ENCODE peak calls at places on chromosomes 16 and 17, in seven cellular contexts. C is suprapubic skin, B is uterus, Z is transverse colon, U is testis, S is Peyer's patch, N is stomach. L is an unnamed sample.

GRCh38 chr17:83195330-83196087 is 116.1 kb downstream of the METRNL start:
- DNase-seq in C (peak; percentile 83), B (peak; percentile 36), Z (no peak), U (peak; percentile 25), S (no peak), N (peak; percentile 77), L (no peak)

GRCh38 chr17:62898239-62898864 is 67.7 kb upstream of the TANC2 start:
- DNase-seq in C (no peak), B (no peak), Z (no peak), U (peak; percentile 49), S (no peak), N (no peak), L (no peak)

GRCh38 chr16:57153841-57154240 is 32.0 kb downstream of the PSME3IP1 start:
- DNase-seq in C (no peak), B (no peak), Z (no peak), U (no peak), S (no peak), N (no peak), L (no peak)

GRCh38 chr17:40432864-40433528 is 10.3 kb upstream of the IGFBP4 start:
- DNase-seq in C (peak; percentile 26), B (peak; percentile 71), Z (peak; percentile 43), U (no peak), S (peak; percentile 29), N (peak; percentile 22), L (no peak)

GRCh38 chr16:49643429-49644142 is 212.3 kb downstream of the ZNF423 start:
- DNase-seq in C (peak; percentile 46), B (no peak), Z (no peak), U (no peak), S (no peak), N (no peak), L (no peak)

GRCh38 chr17:41140360-41141132 is at the start of gene KRTAP4-6:
- DNase-seq in C (no peak), B (no peak), Z (no peak), U (no peak), S (no peak), N (no peak), L (no peak)

GRCh38 chr16:81189100-81189664 is 49.3 kb upstream of the BCO1 start:
- DNase-seq in C (peak; percentile 92), B (peak; percentile 88), Z (peak; percentile 50), U (peak; percentile 87), S (peak; percentile 57), N (peak; percentile 69), L (peak; percentile 60)

GRCh38 chr16:12257926-12258561 is 281.5 kb downstream of the SNX29 start:
- DNase-seq in C (no peak), B (no peak), Z (peak; percentile 77), U (peak; percentile 31), S (peak; percentile 86), N (no peak), L (peak; percentile 88)

GRCh38 chr17:69575346-69575761 is 160.9 kb downstream of the MAP2K6 start:
- DNase-seq in C (no peak), B (no peak), Z (no peak), U (no peak), S (no peak), N (no peak), L (no peak)

GRCh38 chr17:82053556-82054263 is 2.0 kb downstream of the GPS1 start:
- DNase-seq in C (no peak), B (no peak), Z (no peak), U (no peak), S (no peak), N (no peak), L (no peak)

GRCh38 chr17:82053130-82053529 is 1.4 kb downstream of the GPS1 start:
- DNase-seq in C (no peak), B (no peak), Z (no peak), U (no peak), S (no peak), N (no peak), L (peak; percentile 47)

GRCh38 chr17:82050761-82051641 is 610 bp downstream of the RFNG start:
- DNase-seq in C (no peak), B (no peak), Z (no peak), U (no peak), S (no peak), N (no peak), L (peak; percentile 60)

GRCh38 chr17:82052638-82053059 is 951 bp downstream of the GPS1 start:
- DNase-seq in C (no peak), B (no peak), Z (no peak), U (no peak), S (no peak), N (no peak), L (no peak)

GRCh38 chr17:82051776-82052637 is at the start of the genes GPS1 and RFNG:
- DNase-seq in C (no peak), B (peak; percentile 73), Z (peak; percentile 87), U (peak; percentile 88), S (peak; percentile 90), N (peak; percentile 82), L (peak; percentile 83)
- H3K36me3 ChIP-seq in C (peaks cover 62% of the 10 kb centered on the region), B (no peaks in the 10 kb centered on the region), Z (no peaks in the 10 kb centered on the region), U (no peaks in the 10 kb centered on the region), S (peaks cover 66% of the 10 kb centered on the region), N (peaks cover 66% of the 10 kb centered on the region), L (no peaks in the 10 kb centered on the region)

DNA sequence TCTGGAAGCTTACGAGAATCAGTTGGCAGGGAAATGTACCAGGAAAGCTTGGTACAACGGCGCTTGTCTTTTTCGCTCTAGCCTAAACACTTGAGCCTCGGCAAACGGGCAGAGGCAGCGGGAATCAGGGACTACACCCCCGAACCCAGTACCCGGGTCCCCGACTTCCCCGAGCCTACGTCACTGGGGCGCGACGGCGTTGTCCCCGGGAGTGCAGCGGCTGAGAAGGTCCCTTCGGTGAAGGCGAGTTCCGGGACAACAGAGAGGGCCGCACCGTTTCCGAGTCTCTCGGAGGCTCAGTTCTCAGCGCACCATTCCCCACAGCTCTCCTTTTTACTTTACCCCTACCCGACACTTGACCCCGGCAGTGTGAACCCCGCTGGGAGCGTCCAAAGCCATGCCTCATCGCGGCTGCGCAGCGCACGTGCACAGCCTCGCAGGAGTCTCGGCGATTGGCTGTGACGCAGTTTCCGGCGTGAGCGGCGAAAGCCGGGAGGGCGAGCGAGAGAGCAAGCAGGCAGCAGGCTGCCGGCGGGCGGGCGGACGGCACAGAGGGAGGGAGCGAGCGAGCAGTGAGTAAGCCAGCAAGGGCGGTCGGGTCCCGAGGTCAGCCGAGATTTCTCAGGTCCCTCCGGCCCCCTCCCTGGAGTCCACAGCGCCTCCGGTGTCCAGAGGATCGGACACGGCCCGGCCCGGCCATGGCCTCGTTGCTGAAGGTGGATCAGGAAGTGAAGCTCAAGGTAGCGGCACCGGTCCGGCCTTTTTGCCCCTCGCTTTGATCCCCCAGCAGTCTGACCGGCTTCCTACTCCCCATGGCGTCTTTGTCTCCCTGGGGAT is at the start of gene PSME3:
- DNase-seq in C (peak; percentile 94), B (peak; percentile 87), Z (peak; percentile 93), U (peak; percentile 95), S (peak; percentile 95), N (peak; percentile 93), L (peak; percentile 94)
- TF ChIP-seq POLR2A in C (no peak), B (peak; percentile 92), Z (peak; percentile 96), U (peak; percentile 51), S (peak; percentile 93), N (peak; percentile 96), L (peak; percentile 92)

DNA sequence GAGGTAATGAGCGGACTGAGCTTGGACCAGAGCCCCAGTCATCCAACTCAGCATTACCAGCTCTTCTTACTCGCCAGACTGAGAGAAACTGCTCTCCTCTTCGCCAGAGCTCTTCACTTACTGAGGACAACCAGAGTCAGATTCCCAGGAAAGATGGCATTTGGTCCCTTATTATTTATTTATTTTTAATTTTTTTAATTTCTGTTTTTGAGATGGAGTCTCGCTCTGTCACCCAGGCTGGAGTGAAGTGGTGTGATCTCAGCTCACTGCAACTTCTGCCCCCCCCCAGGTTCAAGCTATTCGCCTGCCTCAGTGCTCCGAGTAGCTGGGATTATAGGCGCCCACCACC is 23.3 kb downstream of the DEXI start:
- DNase-seq in C (no peak), B (no peak), Z (no peak), U (no peak), S (no peak), N (no peak), L (no peak)
- TF ChIP-seq CTCF in C (no peak), B (no peak), Z (no peak), U (no peak), S (no peak), N (no peak), L (no peak)

DNA sequence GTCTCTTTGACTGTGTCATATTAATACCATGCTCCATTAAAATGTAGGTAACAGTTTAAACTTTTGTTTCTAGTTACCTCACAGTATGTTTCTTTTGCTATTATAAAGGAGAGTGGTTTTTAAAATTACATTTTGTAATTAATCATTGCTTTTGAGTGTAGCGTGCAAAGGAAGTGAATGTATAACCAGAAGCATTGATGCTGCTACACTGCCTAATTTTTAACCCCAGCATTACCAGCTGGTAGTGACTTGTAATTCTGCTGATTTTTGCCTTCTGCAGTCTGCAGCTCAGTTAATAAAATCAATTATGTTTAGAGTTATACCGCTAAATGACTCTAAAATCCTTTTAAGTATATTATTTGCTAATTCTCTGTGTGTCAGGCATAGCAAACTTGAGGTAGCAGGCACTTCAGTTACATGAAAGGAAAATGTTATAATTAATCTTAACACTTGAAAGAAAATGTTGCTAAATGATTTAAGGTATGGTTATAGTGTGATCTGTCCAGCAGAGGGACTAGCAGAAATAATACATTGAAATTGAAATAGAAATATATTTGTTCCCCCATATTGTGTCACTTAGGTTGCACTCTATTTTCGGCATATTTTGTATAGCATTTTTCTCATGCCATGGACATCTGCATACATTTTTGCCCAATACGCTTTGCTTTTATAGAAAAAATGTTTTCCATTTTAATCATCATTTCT is 388.5 kb downstream of the CNTNAP4 start:
- DNase-seq in C (no peak), B (no peak), Z (no peak), U (no peak), S (no peak), N (no peak), L (no peak)
- H3K36me3 ChIP-seq in C (no peaks in the 10 kb centered on the region), B (no peaks in the 10 kb centered on the region), Z (no peaks in the 10 kb centered on the region), U (no peaks in the 10 kb centered on the region), S (no peaks in the 10 kb centered on the region), N (no peaks in the 10 kb centered on the region), L (no peaks in the 10 kb centered on the region)

GRCh38 chr16:10933865-10934264 is 8.4 kb downstream of the DEXI start:
- DNase-seq in C (no peak), B (no peak), Z (no peak), U (no peak), S (no peak), N (no peak), L (no peak)

GRCh38 chr16:10931133-10931532 is 11.1 kb downstream of the DEXI start:
- DNase-seq in C (no peak), B (no peak), Z (no peak), U (no peak), S (no peak), N (no peak), L (no peak)

GRCh38 chr16:10930755-10931093 is 11.5 kb downstream of the DEXI start:
- DNase-seq in C (no peak), B (no peak), Z (no peak), U (no peak), S (no peak), N (no peak), L (no peak)

GRCh38 chr16:10932959-10933710 is 9.1 kb downstream of the DEXI start:
- DNase-seq in C (no peak), B (no peak), Z (no peak), U (no peak), S (no peak), N (no peak), L (no peak)

GRCh38 chr16:10931977-10932632 is 10.2 kb downstream of the DEXI start:
- DNase-seq in C (no peak), B (no peak), Z (no peak), U (no peak), S (no peak), N (no peak), L (no peak)
- TF ChIP-seq POLR2A in C (no peak), B (no peak), Z (no peak), U (no peak), S (no peak), N (no peak), L (no peak)

L was measured in right lobe of liver.